ENCODE peak calls at places on chromosomes 16 and 17, in ten cellular contexts. E is BJ, W is heart left ventricle, L is psoas muscle, U is aorta, T is bronchial epithelial cell, B is hepatocyte, Z is ascending aorta, F is HAP-1, G is body of pancreas. C is an unnamed sample.

GRCh38 chr16:10616744-10617640 is 36.6 kb upstream of the EMP2 start:
- DNase-seq in E (no peak), W (peak; percentile 73), L (peak; percentile 39), U (peak; percentile 81), T (peak; percentile 74), B (peak; percentile 67), Z (no peak), F (peak; percentile 69), G (no peak), C (peak; percentile 74)

GRCh38 chr17:19013806-19014627 is 9.5 kb upstream of the FAM83G start:
- DNase-seq in E (no peak), W (no peak), L (no peak), U (peak; percentile 51), T (no peak), B (no peak), Z (no peak), F (no peak), G (no peak), C (no peak)

GRCh38 chr16:52293209-52293608 is 253.7 kb downstream of the TOX3 start:
- DNase-seq in E (no peak), W (no peak), L (no peak), U (no peak), T (no peak), B (no peak), Z (no peak), F (no peak), G (no peak), C (no peak)

GRCh38 chr17:53278466-53278865 is 544.3 kb upstream of the KIF2B start:
- DNase-seq in E (no peak), W (no peak), L (no peak), U (no peak), T (no peak), B (no peak), Z (no peak), F (no peak), G (no peak), C (no peak)

GRCh38 chr17:66782866-66783265 is 52.1 kb upstream of the CACNG5 start:
- DNase-seq in E (no peak), W (no peak), L (no peak), U (no peak), T (no peak), B (no peak), Z (no peak), F (no peak), G (no peak), C (no peak)

GRCh38 chr17:45018514-45019176 is 32.8 kb downstream of the DCAKD start:
- DNase-seq in E (no peak), W (no peak), L (no peak), U (no peak), T (no peak), B (peak; percentile 36), Z (no peak), F (peak; percentile 70), G (no peak), C (peak; percentile 37)

GRCh38 chr17:66405836-66406679 is 103.6 kb downstream of the PRKCA start:
- DNase-seq in E (no peak), W (no peak), L (no peak), U (no peak), T (no peak), B (no peak), Z (no peak), F (no peak), G (no peak), C (no peak)

GRCh38 chr17:72861811-72862210 is 230.7 kb downstream of the SLC39A11 start:
- DNase-seq in E (no peak), W (no peak), L (no peak), U (no peak), T (no peak), B (no peak), Z (no peak), F (no peak), G (no peak), C (no peak)

DNA sequence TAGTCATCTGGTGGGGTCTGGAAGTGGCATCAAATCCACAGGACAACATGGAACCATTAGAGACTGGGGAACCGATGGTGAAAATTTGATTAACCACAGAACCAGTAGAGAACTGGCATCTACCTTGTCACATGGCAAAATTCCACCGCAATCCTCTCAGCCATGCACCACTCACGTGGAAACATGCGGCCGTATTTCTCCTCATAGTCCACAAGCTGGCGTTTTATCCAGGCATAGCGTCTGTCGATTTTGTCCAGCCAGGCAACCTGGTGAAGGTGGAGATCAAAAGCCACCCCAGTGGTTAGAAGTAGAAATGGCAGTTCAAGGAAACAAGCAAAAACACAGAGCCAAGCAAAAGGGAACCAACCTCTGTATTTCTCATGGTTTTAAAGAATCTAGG is 87.6 kb downstream of the VPS53 start:
- DNase-seq in E (no peak), W (no peak), L (no peak), U (no peak), T (no peak), B (no peak), Z (no peak), F (no peak), G (no peak), C (no peak)
- H3K36me3 ChIP-seq in E (peaks cover 10% of the 10 kb centered on the region), W (peaks cover 64% of the 10 kb centered on the region), L (peaks cover 83% of the 10 kb centered on the region), U (peaks cover 8% of the 10 kb centered on the region), T (peaks cover 8% of the 10 kb centered on the region), B (no peaks in the 10 kb centered on the region), Z (peaks cover 57% of the 10 kb centered on the region), F (peaks cover 20% of the 10 kb centered on the region), G (peaks cover 6% of the 10 kb centered on the region), C (peaks cover 66% of the 10 kb centered on the region)

DNA sequence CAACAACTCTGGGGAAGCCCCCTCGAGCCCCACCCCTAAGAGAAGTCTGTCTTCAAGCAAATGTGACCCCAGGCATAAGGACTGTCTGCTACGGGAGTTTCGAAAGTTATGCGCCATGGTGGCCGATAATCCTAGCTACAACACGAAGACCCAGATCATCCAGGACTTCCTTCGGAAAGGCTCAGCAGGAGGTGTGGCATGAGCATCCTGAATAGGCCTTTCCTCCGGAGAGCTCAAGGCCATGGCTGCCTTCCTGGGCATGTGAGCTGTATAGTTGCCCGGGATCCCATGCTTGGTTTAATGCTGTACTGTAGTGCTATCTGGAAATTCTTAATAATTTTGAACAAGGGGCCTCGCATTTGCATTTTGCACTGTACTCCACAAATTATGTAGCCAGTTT is 9.2 kb downstream of the LIG3 start:
- DNase-seq in E (no peak), W (no peak), L (no peak), U (no peak), T (no peak), B (no peak), Z (no peak), F (no peak), G (no peak), C (no peak)
- H3K36me3 ChIP-seq in E (peaks cover 3% of the 10 kb centered on the region), W (peaks cover 78% of the 10 kb centered on the region), L (peaks cover 89% of the 10 kb centered on the region), U (peaks cover 6% of the 10 kb centered on the region), T (peaks cover 18% of the 10 kb centered on the region), B (no peaks in the 10 kb centered on the region), Z (peaks cover 71% of the 10 kb centered on the region), F (peaks cover 94% of the 10 kb centered on the region), G (no peaks in the 10 kb centered on the region), C (peaks cover 74% of the 10 kb centered on the region)

GRCh38 chr17:78101112-78101511 is 27.4 kb downstream of the TMC6 start:
- DNase-seq in E (no peak), W (no peak), L (no peak), U (no peak), T (no peak), B (no peak), Z (no peak), F (no peak), G (no peak), C (no peak)

GRCh38 chr17:78104540-78104941 is 24.0 kb downstream of the TMC6 start:
- DNase-seq in E (no peak), W (no peak), L (no peak), U (peak; percentile 73), T (no peak), B (no peak), Z (no peak), F (no peak), G (no peak), C (no peak)

GRCh38 chr17:78103311-78103710 is 25.2 kb downstream of the TMC6 start:
- DNase-seq in E (no peak), W (no peak), L (no peak), U (no peak), T (no peak), B (no peak), Z (no peak), F (no peak), G (no peak), C (no peak)

GRCh38 chr17:78105101-78105500 is 23.5 kb downstream of the TMC6 start:
- DNase-seq in E (no peak), W (no peak), L (no peak), U (no peak), T (no peak), B (no peak), Z (no peak), F (no peak), G (no peak), C (no peak)

DNA sequence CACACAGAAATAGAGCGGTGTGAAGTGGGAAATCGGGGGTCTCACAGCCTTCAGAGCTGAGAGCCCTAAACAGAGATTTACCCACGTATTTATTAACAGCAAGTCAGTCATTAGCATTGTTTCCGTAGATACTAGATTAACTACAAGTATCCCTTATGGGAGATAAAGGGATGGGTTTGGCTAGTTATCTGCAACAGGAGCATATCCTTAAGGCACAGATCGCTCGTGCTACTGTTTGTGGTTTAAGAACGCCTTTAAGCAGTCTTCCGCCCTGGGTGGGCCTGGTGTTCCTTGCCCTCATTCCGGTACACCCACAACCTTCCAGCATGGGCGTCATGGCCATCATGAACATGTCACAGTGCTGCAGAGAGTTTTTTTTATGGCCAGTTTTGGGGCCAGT is 27.0 kb downstream of the TMC6 start:
- DNase-seq in E (no peak), W (no peak), L (no peak), U (no peak), T (no peak), B (no peak), Z (no peak), F (no peak), G (no peak), C (no peak)
- H3K36me3 ChIP-seq in E (peaks cover 20% of the 10 kb centered on the region), W (peaks cover 83% of the 10 kb centered on the region), L (peaks cover 98% of the 10 kb centered on the region), U (peaks cover 19% of the 10 kb centered on the region), T (peaks cover 1% of the 10 kb centered on the region), B (no peaks in the 10 kb centered on the region), Z (peaks cover 80% of the 10 kb centered on the region), F (peaks cover 22% of the 10 kb centered on the region), G (peaks cover 13% of the 10 kb centered on the region), C (peaks cover 96% of the 10 kb centered on the region)

GRCh38 chr17:78046923-78047322 is 81.6 kb downstream of the TMC6 start:
- DNase-seq in E (no peak), W (no peak), L (no peak), U (no peak), T (no peak), B (no peak), Z (no peak), F (no peak), G (no peak), C (no peak)

GRCh38 chr17:78051186-78051972 is 77.2 kb downstream of the TMC6 start:
- DNase-seq in E (no peak), W (no peak), L (no peak), U (no peak), T (no peak), B (no peak), Z (no peak), F (no peak), G (no peak), C (no peak)

GRCh38 chr17:78045316-78045715 is 83.2 kb downstream of the TMC6 start:
- DNase-seq in E (no peak), W (no peak), L (no peak), U (no peak), T (no peak), B (no peak), Z (no peak), F (no peak), G (no peak), C (no peak)

GRCh38 chr17:78049609-78050008 is 78.9 kb downstream of the TMC6 start:
- DNase-seq in E (no peak), W (no peak), L (no peak), U (no peak), T (no peak), B (no peak), Z (no peak), F (no peak), G (no peak), C (no peak)

DNA sequence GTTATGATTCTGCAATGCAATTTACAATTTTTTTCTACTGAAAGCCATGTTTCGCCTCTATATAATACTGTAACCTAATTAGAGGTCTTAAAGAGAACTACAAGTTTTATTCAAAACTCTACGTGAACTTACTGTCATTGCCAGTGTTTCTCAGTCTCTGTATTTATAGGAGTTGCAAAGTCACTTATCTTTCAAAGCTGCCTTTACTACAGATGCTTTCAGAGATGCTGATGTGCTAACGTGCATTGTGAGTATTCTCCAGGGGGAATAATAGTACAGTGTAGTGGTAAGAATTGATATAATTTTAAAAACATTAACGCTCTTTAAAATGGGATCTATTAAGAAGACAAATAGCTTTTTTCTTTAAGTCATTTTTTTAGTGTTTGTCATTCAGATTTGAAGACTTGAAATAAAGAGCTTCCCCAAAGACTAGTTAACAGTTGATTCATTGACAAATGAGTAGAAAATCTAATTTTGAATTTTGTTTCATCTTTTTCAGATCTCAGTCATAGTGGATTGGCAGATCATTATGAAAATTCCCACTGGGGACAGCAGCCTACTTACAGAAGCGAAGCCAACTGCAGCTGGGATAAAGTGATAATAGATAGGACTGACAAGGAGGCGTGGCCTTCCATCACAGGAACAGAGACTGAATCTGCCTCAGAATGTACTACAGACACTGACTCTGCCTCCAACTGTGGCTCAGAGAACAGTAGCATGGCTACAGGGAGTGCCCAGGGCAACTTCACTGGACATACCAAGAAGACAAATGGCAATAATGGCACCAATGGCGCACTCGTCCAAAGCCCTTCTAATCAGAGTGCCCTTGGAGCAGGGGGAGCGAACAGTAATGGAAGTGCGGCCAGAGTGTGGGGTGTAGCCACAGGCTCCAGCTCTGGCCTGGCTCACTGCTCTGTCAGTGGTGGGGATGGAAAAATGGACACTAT is 79.9 kb downstream of the TMC6 start:
- DNase-seq in E (no peak), W (no peak), L (no peak), U (no peak), T (no peak), B (no peak), Z (no peak), F (no peak), G (no peak), C (no peak)
- H3K36me3 ChIP-seq in E (peaks cover 3% of the 10 kb centered on the region), W (peaks cover 48% of the 10 kb centered on the region), L (peaks cover 37% of the 10 kb centered on the region), U (peaks cover 5% of the 10 kb centered on the region), T (no peaks in the 10 kb centered on the region), B (no peaks in the 10 kb centered on the region), Z (peaks cover 43% of the 10 kb centered on the region), F (peaks cover 10% of the 10 kb centered on the region), G (no peaks in the 10 kb centered on the region), C (peaks cover 37% of the 10 kb centered on the region)